ENCODE peak calls at places on chromosome 14, in seven cellular contexts. One of them, this sample, is unnamed.

GRCh38 chr14:65517635-65518542 is 105.4 kb downstream of the FUT8 start:
- DNase-seq in Panc1: no peak
- DNase-seq in SK-N-SH: no peak
- DNase-seq in K562: no peak
- DNase-seq in HCT116: no peak
- DNase-seq in HepG2: no peak
- DNase-seq in H1: no peak
- DNase-seq in this sample: no peak

GRCh38 chr14:77053046-77053841 is 24.7 kb upstream of the IRF2BPL start:
- DNase-seq in K562: peak
- DNase-seq in HepG2: peak
- DNase-seq in HCT116: no peak
- DNase-seq in H1: peak
- DNase-seq in Panc1: no peak
- DNase-seq in SK-N-SH: peak
- DNase-seq in this sample: no peak

GRCh38 chr14:83534995-83535394 is 1994.9 kb upstream of the FLRT2 start:
- DNase-seq in Panc1: no peak
- DNase-seq in HCT116: no peak
- DNase-seq in H1: no peak
- DNase-seq in SK-N-SH: no peak
- DNase-seq in K562: no peak
- DNase-seq in HepG2: no peak
- DNase-seq in this sample: no peak

GRCh38 chr14:101076451-101077220 is 173.1 kb upstream of the RTL1 start:
- DNase-seq in SK-N-SH: peak
- DNase-seq in Panc1: no peak
- DNase-seq in HCT116: no peak
- DNase-seq in HepG2: no peak
- DNase-seq in K562: no peak
- DNase-seq in H1: no peak
- DNase-seq in this sample: no peak

GRCh38 chr14:22300646-22301045 is 288.4 kb downstream of the DAD1 start:
- DNase-seq in K562: no peak
- DNase-seq in Panc1: no peak
- DNase-seq in SK-N-SH: no peak
- DNase-seq in HepG2: no peak
- DNase-seq in HCT116: no peak
- DNase-seq in H1: no peak
- DNase-seq in this sample: no peak

GRCh38 chr14:52399886-52400599 is 85.9 kb downstream of the PTGER2 start:
- DNase-seq in H1: no peak
- DNase-seq in Panc1: no peak
- DNase-seq in K562: no peak
- DNase-seq in HCT116: peak
- DNase-seq in SK-N-SH: no peak
- DNase-seq in HepG2: no peak
- DNase-seq in this sample: no peak

GRCh38 chr14:59926534-59926933 is 6.6 kb downstream of the LRRC9 start:
- DNase-seq in SK-N-SH: no peak
- DNase-seq in Panc1: no peak
- DNase-seq in H1: no peak
- DNase-seq in HepG2: no peak
- DNase-seq in HCT116: no peak
- DNase-seq in K562: no peak
- DNase-seq in this sample: no peak

GRCh38 chr14:53692451-53693330 is 263.9 kb downstream of the BMP4 start:
- DNase-seq in Panc1: no peak
- DNase-seq in HepG2: no peak
- DNase-seq in H1: no peak
- DNase-seq in SK-N-SH: no peak
- DNase-seq in HCT116: no peak
- DNase-seq in K562: no peak
- DNase-seq in this sample: no peak

GRCh38 chr14:75427482-75428229 is at the start of gene JDP2:
- DNase-seq in H1: no peak
- DNase-seq in HCT116: peak
- DNase-seq in K562: peak
- DNase-seq in Panc1: no peak
- DNase-seq in HepG2: peak
- DNase-seq in SK-N-SH: peak
- DNase-seq in this sample: no peak

GRCh38 chr14:74140374-74140850 is 55.7 kb downstream of the LIN52 start:
- DNase-seq in SK-N-SH: peak
- DNase-seq in HepG2: no peak
- DNase-seq in HCT116: no peak
- DNase-seq in Panc1: no peak
- DNase-seq in K562: no peak
- DNase-seq in H1: no peak
- DNase-seq in this sample: no peak

GRCh38 chr14:51719970-51720369 is 68.3 kb downstream of the FRMD6 start:
- DNase-seq in K562: no peak
- DNase-seq in SK-N-SH: no peak
- DNase-seq in HCT116: no peak
- DNase-seq in H1: no peak
- DNase-seq in Panc1: no peak
- DNase-seq in HepG2: no peak
- DNase-seq in this sample: no peak

GRCh38 chr14:91127411-91127810 is 13.5 kb downstream of the DGLUCY start:
- DNase-seq in HepG2: no peak
- DNase-seq in SK-N-SH: no peak
- DNase-seq in HCT116: no peak
- DNase-seq in Panc1: no peak
- DNase-seq in H1: no peak
- DNase-seq in K562: no peak
- DNase-seq in this sample: no peak

GRCh38 chr14:61479746-61480502 is 158.5 kb downstream of the PRKCH start:
- DNase-seq in HCT116: no peak
- DNase-seq in HepG2: no peak
- DNase-seq in Panc1: no peak
- DNase-seq in K562: no peak
- DNase-seq in H1: no peak
- DNase-seq in SK-N-SH: no peak
- DNase-seq in this sample: no peak

GRCh38 chr14:54182419-54183040 is 214.3 kb upstream of the CDKN3 start:
- DNase-seq in K562: no peak
- DNase-seq in HCT116: no peak
- DNase-seq in SK-N-SH: no peak
- DNase-seq in Panc1: no peak
- DNase-seq in H1: no peak
- DNase-seq in HepG2: peak
- DNase-seq in this sample: no peak

GRCh38 chr14:35257809-35258208 is 34.4 kb upstream of the PSMA6 start:
- DNase-seq in HepG2: no peak
- DNase-seq in HCT116: no peak
- DNase-seq in K562: no peak
- DNase-seq in Panc1: no peak
- DNase-seq in SK-N-SH: no peak
- DNase-seq in H1: no peak
- DNase-seq in this sample: no peak

DNA sequence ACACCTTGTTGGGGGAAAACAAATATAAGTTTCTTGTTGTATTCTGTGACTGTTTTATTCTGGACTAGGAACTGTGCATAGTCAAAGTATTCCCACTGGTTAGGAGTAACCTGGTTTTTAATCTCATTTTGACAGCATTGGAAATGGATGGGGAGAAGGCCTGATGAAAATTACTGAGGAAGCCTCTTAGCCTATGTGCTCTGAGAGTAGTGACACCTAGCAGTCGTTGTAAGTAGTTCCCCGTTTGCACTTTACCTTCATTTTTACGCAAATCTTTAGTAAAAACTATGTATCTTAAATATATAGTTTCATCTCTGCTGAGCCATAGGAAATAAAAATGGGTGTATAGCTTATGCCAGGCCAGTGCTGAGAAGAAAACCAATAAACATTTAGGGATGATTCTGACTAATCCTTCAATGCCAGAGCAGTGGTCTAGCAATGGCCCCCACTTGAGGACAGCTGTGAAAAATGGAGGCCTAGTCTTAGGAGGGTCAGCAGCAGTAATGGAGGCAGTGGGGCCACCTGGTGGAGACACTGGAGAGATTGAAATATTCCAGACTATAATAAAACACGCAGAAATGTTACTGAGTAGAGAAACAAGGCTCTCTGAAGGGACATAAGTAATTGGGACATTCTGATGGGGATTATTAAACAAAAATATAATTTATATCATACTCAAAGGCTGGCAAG is 133.2 kb upstream of the NOVA1 start:
- DNase-seq in HCT116: no peak
- DNase-seq in SK-N-SH: peak
- DNase-seq in K562: peak
- DNase-seq in HepG2: no peak
- DNase-seq in H1: peak
- DNase-seq in Panc1: no peak
- DNase-seq in this sample: no peak
- TF ChIP-seq SIN3A in HCT116: no peak
- TF ChIP-seq SIN3A in SK-N-SH: no peak
- TF ChIP-seq SIN3A in K562: no peak
- TF ChIP-seq SIN3A in HepG2: no peak
- TF ChIP-seq SIN3A in H1: no peak
- TF ChIP-seq SIN3A in Panc1: no peak
- TF ChIP-seq SIN3A in this sample: no peak

DNA sequence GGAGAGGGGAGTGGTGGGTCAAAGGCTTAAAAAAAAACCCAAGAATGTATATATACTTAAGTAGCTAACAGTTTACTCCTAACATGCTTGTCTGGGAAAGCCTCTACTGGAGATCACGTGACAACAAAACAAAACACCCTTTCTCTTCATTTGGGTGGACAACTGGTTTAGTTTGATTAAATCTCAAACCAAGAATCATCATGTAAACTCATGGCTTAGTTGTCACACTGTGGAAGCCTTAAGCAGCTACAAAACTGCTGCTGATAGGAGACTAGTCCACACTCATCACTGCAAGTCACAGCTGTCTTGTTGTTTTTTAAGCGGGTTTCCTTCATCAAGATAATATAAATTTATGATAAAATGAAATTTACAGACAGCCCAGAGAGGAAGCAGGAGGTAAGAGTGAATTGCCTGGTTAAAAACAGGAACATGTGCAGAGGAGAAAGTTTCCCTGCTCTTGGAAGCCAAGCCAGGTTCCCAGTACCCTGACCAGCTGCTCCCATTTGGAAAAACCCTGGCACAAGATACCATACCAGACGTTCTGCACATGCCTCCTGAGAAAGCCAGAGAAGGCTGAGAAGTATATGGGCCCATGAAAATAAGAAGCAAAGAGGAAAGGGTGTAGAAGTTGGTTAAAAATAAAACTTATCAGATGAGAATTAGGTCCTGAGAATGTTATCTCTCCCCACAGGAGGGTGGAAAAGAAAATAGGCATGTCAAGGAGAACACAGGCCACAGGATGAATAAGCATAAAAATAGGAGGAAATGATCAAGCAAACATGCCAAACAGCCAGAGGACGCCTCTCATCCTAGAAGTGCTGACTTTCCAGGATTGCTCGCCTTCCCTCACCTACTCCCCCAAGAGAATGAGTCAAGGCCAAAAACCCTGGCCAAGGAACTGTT is 34.0 kb downstream of the EGLN3 start:
- DNase-seq in HepG2: no peak
- DNase-seq in H1: no peak
- DNase-seq in HCT116: no peak
- DNase-seq in Panc1: no peak
- DNase-seq in K562: peak
- DNase-seq in SK-N-SH: no peak
- DNase-seq in this sample: no peak
- TF ChIP-seq SIN3A in HepG2: no peak
- TF ChIP-seq SIN3A in H1: no peak
- TF ChIP-seq SIN3A in HCT116: no peak
- TF ChIP-seq SIN3A in Panc1: no peak
- TF ChIP-seq SIN3A in K562: no peak
- TF ChIP-seq SIN3A in SK-N-SH: no peak
- TF ChIP-seq SIN3A in this sample: no peak

GRCh38 chr14:106848330-106849121 is 1322.1 kb downstream of the TMEM121 start:
- DNase-seq in SK-N-SH: no peak
- DNase-seq in K562: no peak
- DNase-seq in H1: no peak
- DNase-seq in Panc1: no peak
- DNase-seq in HepG2: peak
- DNase-seq in HCT116: no peak
- DNase-seq in this sample: no peak
- TF ChIP-seq SIN3A in SK-N-SH: no peak
- TF ChIP-seq SIN3A in K562: no peak
- TF ChIP-seq SIN3A in H1: no peak
- TF ChIP-seq SIN3A in Panc1: no peak
- TF ChIP-seq SIN3A in HepG2: no peak
- TF ChIP-seq SIN3A in HCT116: no peak
- TF ChIP-seq SIN3A in this sample: no peak

GRCh38 chr14:68790656-68791077 is 2.2 kb downstream of the ZFP36L1 start:
- DNase-seq in SK-N-SH: no peak
- DNase-seq in H1: no peak
- DNase-seq in K562: no peak
- DNase-seq in Panc1: no peak
- DNase-seq in HepG2: no peak
- DNase-seq in HCT116: no peak
- DNase-seq in this sample: no peak

GRCh38 chr14:68789002-68789797 is 3.7 kb downstream of the ZFP36L1 start:
- DNase-seq in HCT116: no peak
- DNase-seq in K562: peak
- DNase-seq in H1: no peak
- DNase-seq in Panc1: no peak
- DNase-seq in SK-N-SH: peak
- DNase-seq in HepG2: peak
- DNase-seq in this sample: no peak

GRCh38 chr14:68788275-68789001 is 4.4 kb downstream of the ZFP36L1 start:
- DNase-seq in HCT116: no peak
- DNase-seq in Panc1: no peak
- DNase-seq in K562: no peak
- DNase-seq in H1: no peak
- DNase-seq in SK-N-SH: no peak
- DNase-seq in HepG2: no peak
- DNase-seq in this sample: no peak

GRCh38 chr14:68791078-68791983 is 1.5 kb downstream of the ZFP36L1 start:
- DNase-seq in SK-N-SH: no peak
- DNase-seq in Panc1: no peak
- DNase-seq in HepG2: no peak
- DNase-seq in HCT116: no peak
- DNase-seq in H1: no peak
- DNase-seq in K562: no peak
- DNase-seq in this sample: no peak

DNA sequence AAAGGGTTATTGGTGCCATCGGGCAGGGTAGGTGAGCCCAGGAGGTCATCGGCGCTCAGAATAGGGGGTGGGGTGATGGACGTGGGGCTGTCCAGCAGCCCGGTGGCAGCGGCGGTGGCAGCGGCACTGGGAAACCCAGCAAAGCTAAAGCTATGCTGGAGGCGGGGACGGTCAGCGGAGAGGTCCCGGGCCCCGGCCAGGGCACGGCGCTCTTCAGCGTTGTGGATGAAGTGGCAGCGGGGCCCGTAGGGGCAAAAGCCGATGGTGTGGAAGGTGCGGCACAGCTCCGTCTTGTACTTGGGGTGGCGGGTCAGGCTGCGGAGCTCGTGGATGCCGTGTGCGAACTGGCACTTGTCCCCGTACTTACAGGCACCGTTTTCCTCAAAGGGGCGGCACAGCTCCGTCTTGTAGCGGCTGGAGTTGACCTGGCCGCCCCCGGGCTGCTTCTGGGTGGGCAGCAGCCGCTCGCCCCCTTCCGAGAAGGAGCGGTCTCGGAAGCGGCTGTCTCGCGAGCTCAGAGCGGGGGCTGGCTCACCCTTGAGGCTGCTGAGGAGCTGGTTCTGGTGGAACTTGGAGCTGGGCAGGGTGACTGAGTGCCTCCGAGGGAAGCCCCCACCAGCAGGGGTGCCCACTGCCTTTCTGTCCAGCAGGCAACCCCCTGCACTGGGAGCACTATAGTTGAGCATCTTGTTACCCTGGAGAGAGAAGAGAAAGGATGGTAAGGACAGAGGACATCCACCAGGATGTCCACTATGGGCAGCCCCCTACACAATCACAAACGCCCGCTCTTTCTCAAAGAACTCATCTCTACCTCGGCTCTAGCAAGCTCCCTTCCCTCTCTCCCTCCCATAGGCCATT is 2.8 kb downstream of the ZFP36L1 start:
- DNase-seq in HCT116: no peak
- DNase-seq in HepG2: no peak
- DNase-seq in H1: no peak
- DNase-seq in Panc1: no peak
- DNase-seq in SK-N-SH: no peak
- DNase-seq in K562: no peak
- DNase-seq in this sample: no peak
- TF ChIP-seq SIN3A in HCT116: no peak
- TF ChIP-seq SIN3A in HepG2: no peak
- TF ChIP-seq SIN3A in H1: no peak
- TF ChIP-seq SIN3A in Panc1: peak
- TF ChIP-seq SIN3A in SK-N-SH: no peak
- TF ChIP-seq SIN3A in K562: no peak
- TF ChIP-seq SIN3A in this sample: no peak